ENCODE peak calls at places on chromosomes 12 and 14, in eight cellular contexts. One of them, this sample, is unnamed.

GRCh38 chr12:52655720-52656124 is 3.7 kb upstream of the KRT2 start:
- DNase-seq in GM13977: no peak
- DNase-seq in stimulated activated CD4-positive, alpha-beta T cell treated with anti-CD3 and anti-CD28 coated beads, Interleukin-4, amount 100 ng/mL, for 48 hours: no peak
- DNase-seq in amygdala: no peak
- DNase-seq in ACHN: no peak
- DNase-seq in 8988T: no peak
- DNase-seq in amniotic stem cell: no peak
- DNase-seq in T-cell: no peak
- DNase-seq in this sample: no peak

GRCh38 chr14:99732436-99733220 is 48.5 kb downstream of the CYP46A1 start:
- DNase-seq in GM13977: no peak
- DNase-seq in stimulated activated CD4-positive, alpha-beta T cell treated with anti-CD3 and anti-CD28 coated beads, Interleukin-4, amount 100 ng/mL, for 48 hours: no peak
- DNase-seq in amygdala: no peak
- DNase-seq in ACHN: no peak
- DNase-seq in 8988T: peak; percentile 37
- DNase-seq in amniotic stem cell: no peak
- DNase-seq in T-cell: no peak
- DNase-seq in this sample: no peak

GRCh38 chr12:27332407-27333310 is at the start of gene BMAL2:
- DNase-seq in GM13977: peak; percentile 81
- DNase-seq in stimulated activated CD4-positive, alpha-beta T cell treated with anti-CD3 and anti-CD28 coated beads, Interleukin-4, amount 100 ng/mL, for 48 hours: peak; percentile 30
- DNase-seq in amygdala: no peak
- DNase-seq in ACHN: peak; percentile 80
- DNase-seq in 8988T: peak; percentile 58
- DNase-seq in amniotic stem cell: no peak
- DNase-seq in T-cell: no peak
- DNase-seq in this sample: peak; percentile 14

GRCh38 chr14:72822946-72823611 is 70.8 kb downstream of the DPF3 start:
- DNase-seq in GM13977: no peak
- DNase-seq in stimulated activated CD4-positive, alpha-beta T cell treated with anti-CD3 and anti-CD28 coated beads, Interleukin-4, amount 100 ng/mL, for 48 hours: no peak
- DNase-seq in amygdala: no peak
- DNase-seq in ACHN: no peak
- DNase-seq in 8988T: no peak
- DNase-seq in amniotic stem cell: no peak
- DNase-seq in T-cell: no peak
- DNase-seq in this sample: no peak

GRCh38 chr12:1881936-1882335 is 36.5 kb downstream of the CACNA2D4 start:
- DNase-seq in GM13977: no peak
- DNase-seq in stimulated activated CD4-positive, alpha-beta T cell treated with anti-CD3 and anti-CD28 coated beads, Interleukin-4, amount 100 ng/mL, for 48 hours: no peak
- DNase-seq in amygdala: no peak
- DNase-seq in ACHN: no peak
- DNase-seq in 8988T: no peak
- DNase-seq in amniotic stem cell: no peak
- DNase-seq in T-cell: no peak
- DNase-seq in this sample: no peak

GRCh38 chr14:80211143-80212024 is at the start of gene DIO2:
- DNase-seq in GM13977: no peak
- DNase-seq in stimulated activated CD4-positive, alpha-beta T cell treated with anti-CD3 and anti-CD28 coated beads, Interleukin-4, amount 100 ng/mL, for 48 hours: no peak
- DNase-seq in amygdala: peak; percentile 62
- DNase-seq in ACHN: peak; percentile 7
- DNase-seq in 8988T: no peak
- DNase-seq in amniotic stem cell: no peak
- DNase-seq in T-cell: no peak
- DNase-seq in this sample: peak; percentile 50

GRCh38 chr14:89702151-89702936 is 252.2 kb downstream of the EFCAB11 start:
- DNase-seq in GM13977: no peak
- DNase-seq in stimulated activated CD4-positive, alpha-beta T cell treated with anti-CD3 and anti-CD28 coated beads, Interleukin-4, amount 100 ng/mL, for 48 hours: no peak
- DNase-seq in amygdala: no peak
- DNase-seq in ACHN: no peak
- DNase-seq in 8988T: no peak
- DNase-seq in amniotic stem cell: no peak
- DNase-seq in T-cell: no peak
- DNase-seq in this sample: peak; percentile 10

GRCh38 chr12:116604151-116604550 is 45.0 kb downstream of the MAP1LC3B2 start:
- DNase-seq in GM13977: no peak
- DNase-seq in stimulated activated CD4-positive, alpha-beta T cell treated with anti-CD3 and anti-CD28 coated beads, Interleukin-4, amount 100 ng/mL, for 48 hours: no peak
- DNase-seq in amygdala: no peak
- DNase-seq in ACHN: no peak
- DNase-seq in 8988T: no peak
- DNase-seq in amniotic stem cell: no peak
- DNase-seq in T-cell: no peak
- DNase-seq in this sample: no peak